ENCODE peak calls at places on chromosomes 3 and 15, in six cellular contexts. One of them, this sample, is unnamed.

GRCh38 chr3:48419149-48419548 is 10.7 kb downstream of the PLXNB1 start:
- DNase-seq in CD8-positive, alpha-beta memory T cell: no peak
- DNase-seq in NCI-H2029: no peak
- DNase-seq in GM04504: no peak
- DNase-seq in RWPE1: no peak
- DNase-seq in smooth muscle cell of the brain vasculature: no peak
- DNase-seq in this sample: no peak

GRCh38 chr15:58229297-58229768 is 91.2 kb downstream of the AQP9 start:
- DNase-seq in CD8-positive, alpha-beta memory T cell: no peak
- DNase-seq in NCI-H2029: no peak
- DNase-seq in RWPE1: no peak
- DNase-seq in GM04504: no peak
- DNase-seq in smooth muscle cell of the brain vasculature: no peak
- DNase-seq in this sample: no peak

GRCh38 chr3:171980578-171981270 is 58.7 kb upstream of the FNDC3B start:
- DNase-seq in CD8-positive, alpha-beta memory T cell: no peak
- DNase-seq in smooth muscle cell of the brain vasculature: no peak
- DNase-seq in NCI-H2029: no peak
- DNase-seq in GM04504: no peak
- DNase-seq in RWPE1: no peak
- DNase-seq in this sample: no peak

GRCh38 chr3:119428538-119428937 is 34.9 kb downstream of the TMEM39A start:
- DNase-seq in RWPE1: no peak
- DNase-seq in CD8-positive, alpha-beta memory T cell: no peak
- DNase-seq in NCI-H2029: no peak
- DNase-seq in GM04504: no peak
- DNase-seq in smooth muscle cell of the brain vasculature: no peak
- DNase-seq in this sample: no peak

GRCh38 chr3:30233924-30234666 is 372.3 kb upstream of the TGFBR2 start:
- DNase-seq in NCI-H2029: no peak
- DNase-seq in GM04504: no peak
- DNase-seq in smooth muscle cell of the brain vasculature: no peak
- DNase-seq in CD8-positive, alpha-beta memory T cell: no peak
- DNase-seq in RWPE1: no peak
- DNase-seq in this sample: no peak

GRCh38 chr3:68211637-68212036 is 557.2 kb upstream of the SUCLG2 start:
- DNase-seq in NCI-H2029: no peak
- DNase-seq in smooth muscle cell of the brain vasculature: no peak
- DNase-seq in CD8-positive, alpha-beta memory T cell: no peak
- DNase-seq in GM04504: no peak
- DNase-seq in RWPE1: no peak
- DNase-seq in this sample: no peak

GRCh38 chr15:28889346-28889745 is 3.6 kb downstream of the APBA2 start:
- DNase-seq in GM04504: no peak
- DNase-seq in smooth muscle cell of the brain vasculature: no peak
- DNase-seq in NCI-H2029: no peak
- DNase-seq in RWPE1: no peak
- DNase-seq in CD8-positive, alpha-beta memory T cell: no peak
- DNase-seq in this sample: no peak

GRCh38 chr3:62622553-62623174 is 249.3 kb upstream of the FEZF2 start:
- DNase-seq in RWPE1: peak
- DNase-seq in smooth muscle cell of the brain vasculature: peak
- DNase-seq in GM04504: no peak
- DNase-seq in NCI-H2029: no peak
- DNase-seq in CD8-positive, alpha-beta memory T cell: no peak
- DNase-seq in this sample: no peak

GRCh38 chr3:16377196-16377595 is 112.2 kb downstream of the OXNAD1 start:
- DNase-seq in GM04504: no peak
- DNase-seq in NCI-H2029: no peak
- DNase-seq in CD8-positive, alpha-beta memory T cell: no peak
- DNase-seq in RWPE1: no peak
- DNase-seq in smooth muscle cell of the brain vasculature: no peak
- DNase-seq in this sample: no peak

GRCh38 chr3:112320698-112321097 is 12.3 kb upstream of the CD200 start:
- DNase-seq in GM04504: no peak
- DNase-seq in CD8-positive, alpha-beta memory T cell: no peak
- DNase-seq in RWPE1: no peak
- DNase-seq in NCI-H2029: no peak
- DNase-seq in smooth muscle cell of the brain vasculature: no peak
- DNase-seq in this sample: no peak

This sample was measured in AG04449.